ENCODE peak calls at places on chromosomes 5 and 9, in five cellular contexts. C is ovary; N is lung; G is psoas muscle; A is effector memory CD4-positive, alpha-beta T cell. P is an unnamed sample.
A peak's percentile ranks its signal among the peaks of the same experiment; 100 is the strongest.

GRCh38 chr9:69104830-69105527 is 69.1 kb upstream of the TJP2 start:
- DNase-seq in C (no peak), N (peak; percentile 82), G (no peak), A (no peak), P (peak; percentile 92)

GRCh38 chr9:127942152-127943010 is 4.7 kb upstream of the DPM2 start:
- DNase-seq in C (peak; percentile 77), N (peak; percentile 67), G (peak; percentile 89), A (no peak), P (peak; percentile 71)

GRCh38 chr9:98318834-98319478 is 63.5 kb upstream of the TBC1D2 start:
- DNase-seq in C (no peak), N (no peak), G (no peak), A (no peak), P (no peak)

GRCh38 chr5:168422431-168422830 is 63.8 kb upstream of the RARS1 start:
- DNase-seq in C (no peak), N (no peak), G (no peak), A (no peak), P (no peak)

GRCh38 chr5:167770461-167770860 is 521.0 kb upstream of the WWC1 start:
- DNase-seq in C (no peak), N (no peak), G (no peak), A (no peak), P (no peak)

GRCh38 chr5:2183154-2184023 is 300.7 kb upstream of the IRX4 start:
- DNase-seq in C (no peak), N (no peak), G (no peak), A (no peak), P (no peak)

GRCh38 chr9:132210472-132211145 is 48.8 kb downstream of the NTNG2 start:
- DNase-seq in C (no peak), N (no peak), G (no peak), A (no peak), P (no peak)

GRCh38 chr5:117738571-117738970 is 1163.9 kb upstream of the SEMA6A start:
- DNase-seq in C (no peak), N (no peak), G (no peak), A (no peak), P (no peak)

GRCh38 chr9:18707489-18708210 is 233.7 kb downstream of the ADAMTSL1 start:
- DNase-seq in C (no peak), N (no peak), G (no peak), A (no peak), P (no peak)

GRCh38 chr9:109411818-109412352 is 86.2 kb downstream of the PTPN3 start:
- DNase-seq in C (no peak), N (no peak), G (no peak), A (no peak), P (no peak)

GRCh38 chr5:14173419-14174234 is 30.5 kb downstream of the TRIO start:
- DNase-seq in C (no peak), N (no peak), G (no peak), A (no peak), P (no peak)

GRCh38 chr5:35362772-35363171 is 132.5 kb upstream of the PRLR start:
- DNase-seq in C (no peak), N (no peak), G (no peak), A (no peak), P (no peak)

GRCh38 chr9:130450344-130451003 is 5.7 kb downstream of the ASS1 start:
- DNase-seq in C (no peak), N (no peak), G (no peak), A (no peak), P (peak; percentile 82)

GRCh38 chr9:7368410-7369292 is 430.9 kb downstream of the DMAC1 start:
- DNase-seq in C (no peak), N (no peak), G (no peak), A (no peak), P (no peak)

GRCh38 chr5:101018299-101018698 is 115.2 kb upstream of the ST8SIA4 start:
- DNase-seq in C (no peak), N (no peak), G (no peak), A (no peak), P (no peak)

GRCh38 chr5:76888733-76889300 is 39.0 kb downstream of the S100Z start:
- DNase-seq in C (no peak), N (no peak), G (no peak), A (no peak), P (no peak)

GRCh38 chr9:126773004-126773607 is 31.7 kb upstream of the ZBTB43 start:
- DNase-seq in C (no peak), N (no peak), G (no peak), A (no peak), P (no peak)

GRCh38 chr5:61301820-61302563 is 30.1 kb upstream of the ZSWIM6 start:
- DNase-seq in C (peak; percentile 25), N (peak; percentile 87), G (peak; percentile 83), A (no peak), P (peak; percentile 84)

GRCh38 chr5:154446183-154447073 is 631 bp downstream of the SAP30L start:
- DNase-seq in C (peak; percentile 55), N (peak; percentile 52), G (peak; percentile 68), A (peak; percentile 11), P (peak; percentile 48)

GRCh38 chr9:135061441-135061840 is 26.0 kb upstream of the OLFM1 start:
- DNase-seq in C (no peak), N (no peak), G (no peak), A (no peak), P (peak; percentile 3)

GRCh38 chr9:69393425-69393824 is 68.4 kb downstream of the ENTREP1 start:
- DNase-seq in C (no peak), N (no peak), G (no peak), A (no peak), P (no peak)

GRCh38 chr9:109793196-109793595 is 13.2 kb downstream of the PALM2AKAP2 start:
- DNase-seq in C (no peak), N (no peak), G (no peak), A (no peak), P (no peak)

GRCh38 chr5:170755679-170756456 is 27.7 kb upstream of the GABRP start:
- DNase-seq in C (no peak), N (peak; percentile 87), G (no peak), A (no peak), P (peak; percentile 68)

GRCh38 chr5:59745422-59745863 is 148.1 kb downstream of the PDE4D start:
- DNase-seq in C (no peak), N (no peak), G (peak; percentile 55), A (no peak), P (peak; percentile 61)

GRCh38 chr5:96703384-96703910 is 41.3 kb downstream of the CAST start:
- DNase-seq in C (no peak), N (no peak), G (no peak), A (no peak), P (peak; percentile 77)

GRCh38 chr9:107307331-107307730 is 24.3 kb downstream of the RAD23B start:
- DNase-seq in C (no peak), N (no peak), G (no peak), A (no peak), P (no peak)

GRCh38 chr9:107309271-107309670 is 26.2 kb downstream of the RAD23B start:
- DNase-seq in C (no peak), N (no peak), G (no peak), A (no peak), P (no peak)

GRCh38 chr9:107308461-107308860 is 25.4 kb downstream of the RAD23B start:
- DNase-seq in C (no peak), N (no peak), G (no peak), A (no peak), P (no peak)

GRCh38 chr9:107306308-107306707 is 23.2 kb downstream of the RAD23B start:
- DNase-seq in C (no peak), N (no peak), G (no peak), A (no peak), P (no peak)
- H3K36me3 ChIP-seq in C (no peaks in the 10 kb centered on the region), N (peaks cover 14% of the 10 kb centered on the region), G (peaks cover 2% of the 10 kb centered on the region), A (peaks cover 30% of the 10 kb centered on the region), P (no peaks in the 10 kb centered on the region)

GRCh38 chr9:90105793-90106192 is 501.0 kb downstream of the GADD45G start:
- DNase-seq in C (no peak), N (no peak), G (no peak), A (no peak), P (no peak)
- H3K4me3 ChIP-seq in C (no peak overlapping the region), N (no peak overlapping the region), G (no peak overlapping the region), A (no peak overlapping the region), P (no peak overlapping the region)

DNA sequence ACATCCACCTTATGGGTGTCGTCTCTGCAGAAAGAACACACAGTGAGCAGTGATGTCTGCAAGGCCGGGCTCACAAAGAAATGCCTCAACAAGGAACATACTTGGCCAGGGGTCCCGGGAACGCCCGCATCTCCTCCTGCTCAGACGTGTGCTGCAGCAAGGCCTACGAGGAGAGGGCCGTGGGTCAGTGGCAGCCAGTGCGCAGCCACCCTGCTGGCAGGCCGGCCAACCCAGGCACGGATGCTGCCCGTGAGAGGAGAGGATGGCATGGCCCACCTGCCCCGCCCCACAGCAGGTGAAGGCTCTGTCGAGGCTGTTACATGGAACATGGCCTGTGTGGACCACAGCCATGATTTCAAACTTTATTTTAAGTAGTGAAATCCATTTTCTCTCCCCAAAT is 19.3 kb downstream of the SEC16A start:
- DNase-seq in C (no peak), N (no peak), G (no peak), A (no peak), P (no peak)
- H3K36me3 ChIP-seq in C (no peaks in the 10 kb centered on the region), N (peaks cover 71% of the 10 kb centered on the region), G (peaks cover 7% of the 10 kb centered on the region), A (peaks cover 92% of the 10 kb centered on the region), P (peaks cover 27% of the 10 kb centered on the region)

DNA sequence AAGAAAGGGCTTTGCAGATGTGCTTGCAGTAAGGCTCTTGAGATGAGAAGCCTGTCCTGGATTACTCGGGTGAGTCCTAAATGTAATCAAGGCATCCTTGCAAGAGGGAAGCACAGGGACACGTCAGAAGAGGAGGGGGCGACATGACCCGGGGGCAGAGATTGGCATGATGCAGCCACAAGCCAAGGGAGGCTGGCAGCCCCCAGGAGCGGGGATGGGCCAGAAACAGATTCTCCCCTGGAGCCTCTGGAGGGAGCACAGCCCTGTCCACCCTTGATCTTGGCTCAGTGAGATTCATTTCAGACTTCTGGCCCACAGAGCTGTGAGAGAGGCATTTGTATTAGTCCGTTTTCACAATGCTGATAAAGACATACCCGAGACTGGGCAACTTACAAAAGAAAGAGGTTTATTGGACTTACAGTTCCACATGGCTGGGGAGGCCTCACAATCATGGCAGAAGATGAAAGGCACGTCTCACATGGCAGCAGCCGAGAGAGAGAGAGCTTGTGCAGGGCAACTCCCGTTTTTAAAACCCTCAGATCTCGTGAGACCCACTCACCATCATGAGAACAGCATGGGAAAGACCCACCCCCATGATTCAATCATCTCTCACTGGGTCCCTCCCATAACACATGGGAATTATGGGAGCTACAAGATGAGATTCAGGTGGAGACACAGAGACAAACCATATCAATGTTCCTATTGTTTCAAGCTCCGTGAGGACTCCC is 76.1 kb downstream of the ADAMTS2 start:
- DNase-seq in C (no peak), N (no peak), G (no peak), A (no peak), P (no peak)
- H3K4me3 ChIP-seq in C (no peak overlapping the region), N (no peak overlapping the region), G (no peak overlapping the region), A (no peak overlapping the region), P (no peak overlapping the region)

P was measured in body of pancreas.